ENCODE peak calls at places on chromosomes 4 and X, in five cellular contexts. W is breast epithelium, P is tibial nerve, K is glutamatergic neuron, L is mucosa of descending colon. D is an unnamed sample.

GRCh38 chr4:142274137-142274536 is 572.0 kb downstream of the INPP4B start:
- DNase-seq in W (no peak), L (no peak), P (no peak), K (no peak), D (no peak)

GRCh38 chrX:68511255-68511654 is 12.4 kb downstream of the YIPF6 start:
- DNase-seq in K (peak), L (no peak), P (no peak), W (no peak), D (no peak)

GRCh38 chrX:151935358-151935757 is 22.7 kb downstream of the MAGEA4 start:
- DNase-seq in L (no peak), P (no peak), W (no peak), K (no peak), D (no peak)

GRCh38 chrX:74246524-74246923 is 57.5 kb upstream of the ZCCHC13 start:
- DNase-seq in K (no peak), L (no peak), P (no peak), W (no peak), D (no peak)

GRCh38 chr4:101321481-101322042 is 25.8 kb downstream of the PPP3CA start:
- DNase-seq in P (no peak), L (no peak), W (peak), K (no peak), D (no peak)

GRCh38 chrX:50168305-50168704 is 32.5 kb downstream of the AKAP4 start:
- DNase-seq in W (no peak), K (no peak), L (no peak), P (no peak), D (no peak)

GRCh38 chr4:121526509-121526908 is 145.7 kb upstream of the QRFPR start:
- DNase-seq in K (no peak), W (no peak), L (no peak), P (no peak), D (no peak)

GRCh38 chr4:102501176-102501634 is at the start of gene NFKB1:
- DNase-seq in P (peak), K (no peak), L (peak), W (peak), D (peak)

GRCh38 chr4:13483142-13484044 is 747 bp downstream of the RAB28 start:
- DNase-seq in P (no peak), L (no peak), K (no peak), W (peak), D (no peak)

GRCh38 chrX:41452972-41453371 is 5.8 kb downstream of the NYX start:
- DNase-seq in P (no peak), K (no peak), L (no peak), W (no peak), D (no peak)

GRCh38 chr4:7591409-7592063 is 156.8 kb upstream of the PSAPL1 start:
- DNase-seq in L (no peak), K (no peak), P (no peak), W (no peak), D (no peak)

GRCh38 chr4:155657985-155658384 is 8.7 kb upstream of the GUCY1A1 start:
- DNase-seq in P (no peak), L (no peak), W (no peak), K (no peak), D (no peak)

GRCh38 chr4:99383833-99384392 is 31.4 kb upstream of the ADH1C start:
- DNase-seq in W (no peak), K (no peak), L (no peak), P (peak), D (no peak)

GRCh38 chr4:25703731-25704388 is 48.2 kb downstream of the SLC34A2 start:
- DNase-seq in W (no peak), P (no peak), L (no peak), K (no peak), D (no peak)

GRCh38 chr4:138775890-138776289 is 239.7 kb upstream of the NOCT start:
- DNase-seq in W (no peak), K (no peak), L (no peak), P (no peak), D (no peak)

GRCh38 chr4:71692963-71693362 is 90.9 kb downstream of the GC start:
- DNase-seq in P (no peak), L (no peak), W (no peak), K (no peak), D (no peak)

GRCh38 chrX:82676386-82676785 is 831.7 kb upstream of the POU3F4 start:
- DNase-seq in L (no peak), W (no peak), K (no peak), P (no peak), D (no peak)

GRCh38 chr4:54228563-54229501 is at the start of gene PDGFRA:
- DNase-seq in K (no peak), P (peak), L (peak), W (peak), D (no peak)

GRCh38 chr4:113327513-113327912 is 278.1 kb downstream of the ANK2 start:
- DNase-seq in P (no peak), W (no peak), L (no peak), K (no peak), D (no peak)
- TF ChIP-seq CTCF in P (no peak), W (no peak), L (no peak), K (no peak), D (no peak)

GRCh38 chr4:48588230-48588943 is 98.3 kb downstream of the ZAR1 start:
- DNase-seq in P (no peak), W (no peak), L (no peak), K (no peak), D (no peak)
- TF ChIP-seq CTCF in P (no peak), W (no peak), L (no peak), K (no peak), D (no peak)

GRCh38 chr4:181538435-181538834 is 704.8 kb upstream of the TENM3 start:
- DNase-seq in L (no peak), K (no peak), W (no peak), P (no peak), D (no peak)
- TF ChIP-seq CTCF in L (no peak), K (no peak), W (no peak), P (no peak), D (no peak)

GRCh38 chr4:153333874-153334273 is 10.6 kb upstream of the MND1 start:
- DNase-seq in L (no peak), P (no peak), W (no peak), K (no peak), D (no peak)
- TF ChIP-seq CTCF in L (no peak), P (no peak), W (no peak), K (no peak), D (no peak)

DNA sequence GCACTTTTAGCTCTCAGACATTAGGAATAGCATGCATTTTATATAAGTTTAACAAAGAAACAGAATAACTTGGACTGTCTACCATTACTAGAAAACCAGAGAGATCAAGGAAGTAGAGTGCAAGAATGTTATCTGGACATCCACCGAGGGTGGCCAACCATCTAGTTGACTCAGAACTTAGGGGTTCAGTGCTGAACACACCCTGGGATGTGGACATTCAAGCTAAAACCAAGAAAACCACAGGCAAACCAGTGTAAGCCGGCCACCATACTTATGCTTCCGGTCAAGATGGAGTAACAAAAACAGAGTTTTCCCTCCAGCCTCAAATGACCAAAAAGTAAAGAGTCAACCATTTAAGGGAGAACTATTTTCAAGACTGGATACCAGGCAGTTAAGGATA is 181.4 kb upstream of the MXRA5 start:
- DNase-seq in L (no peak), K (no peak), P (no peak), W (no peak), D (no peak)
- TF ChIP-seq CTCF in L (no peak), K (no peak), P (no peak), W (no peak), D (no peak)

GRCh38 chr4:15681372-15682339 is at the start of gene FAM200B:
- DNase-seq in P (peak), L (peak), K (peak), W (peak), D (peak)
- TF ChIP-seq CTCF in P (peak), L (no peak), K (no peak), W (no peak), D (peak)

GRCh38 chr4:56627375-56627774 is 53.7 kb downstream of the HOPX start:
- DNase-seq in P (no peak), K (no peak), W (no peak), L (no peak), D (no peak)

GRCh38 chr4:56628592-56628991 is 52.5 kb downstream of the HOPX start:
- DNase-seq in L (no peak), P (no peak), W (no peak), K (no peak), D (no peak)

GRCh38 chr4:56627985-56628384 is 53.1 kb downstream of the HOPX start:
- DNase-seq in W (no peak), P (no peak), L (no peak), K (no peak), D (no peak)

GRCh38 chr4:56626420-56626819 is 54.7 kb downstream of the HOPX start:
- DNase-seq in P (no peak), L (no peak), W (no peak), K (no peak), D (no peak)

GRCh38 chr4:56626963-56627362 is 54.1 kb downstream of the HOPX start:
- DNase-seq in P (no peak), W (no peak), L (no peak), K (no peak), D (no peak)
- TF ChIP-seq CTCF in P (no peak), W (no peak), L (no peak), K (no peak), D (no peak)

DNA sequence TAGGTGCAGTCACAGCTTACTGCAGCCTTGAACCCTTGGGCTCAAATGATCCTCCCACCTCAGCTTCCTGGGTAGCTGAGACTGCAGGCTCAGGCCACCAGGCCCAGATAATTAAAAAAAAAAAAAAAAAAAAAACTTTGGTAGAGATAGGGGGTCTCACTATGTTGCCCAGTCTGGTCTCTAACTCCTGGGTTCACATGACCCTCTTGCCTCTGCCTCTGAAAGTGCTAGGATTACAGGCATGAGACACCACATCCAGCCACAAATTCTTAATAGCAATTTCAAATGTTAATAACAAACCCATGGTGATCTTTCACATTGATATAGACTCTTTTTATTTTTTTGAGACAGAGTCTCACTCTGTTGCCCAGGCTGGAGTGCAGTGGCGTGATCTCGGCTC is 12.3 kb upstream of the FGF5 start:
- DNase-seq in P (no peak), L (no peak), K (no peak), W (no peak), D (no peak)
- TF ChIP-seq CTCF in P (no peak), L (no peak), K (no peak), W (no peak), D (no peak)

GRCh38 chrX:154046262-154046771 is 26.6 kb upstream of the IRAK1 start:
- DNase-seq in P (peak), K (no peak), L (no peak), W (peak), D (no peak)
- TF ChIP-seq CTCF in P (no peak), K (no peak), L (no peak), W (no peak), D (no peak)

DNA sequence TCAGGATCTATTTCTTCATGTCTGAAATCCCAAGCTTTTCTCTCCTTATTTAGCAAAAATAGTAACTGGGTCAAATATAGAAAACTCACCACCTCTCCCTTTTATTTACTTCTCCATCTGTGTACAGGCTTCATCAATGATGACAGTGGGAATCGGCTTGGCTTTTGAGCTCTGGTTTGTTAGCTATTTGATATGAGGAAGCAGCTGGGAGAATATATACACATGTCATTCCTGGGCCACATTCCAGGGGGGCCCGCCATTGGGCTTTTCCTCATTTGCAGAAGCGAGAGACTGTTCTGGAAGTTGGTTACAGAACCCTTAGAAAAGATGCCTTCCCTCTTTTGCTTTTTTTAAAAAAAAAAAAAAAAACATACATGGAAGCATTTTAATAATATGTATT is 107.4 kb upstream of the F9 start:
- DNase-seq in P (no peak), K (no peak), W (no peak), L (no peak), D (no peak)
- TF ChIP-seq CTCF in P (no peak), K (no peak), W (no peak), L (no peak), D (no peak)

D was measured in upper lobe of right lung.